ENCODE peak calls at places on chromosome 9, in six cellular contexts. One of them, this sample, is unnamed.

GRCh38 chr9:137797206-137798120 is 80.1 kb upstream of the CACNA1B start:
- DNase-seq in tibial nerve: no peak
- DNase-seq in A549: no peak
- DNase-seq in transverse colon: no peak
- DNase-seq in adrenal gland: no peak
- DNase-seq in GM23338: no peak
- DNase-seq in this sample: no peak

GRCh38 chr9:129316281-129317030 is 138.4 kb upstream of the IER5L start:
- DNase-seq in adrenal gland: no peak
- DNase-seq in GM23338: no peak
- DNase-seq in tibial nerve: peak; percentile 11
- DNase-seq in A549: no peak
- DNase-seq in transverse colon: no peak
- DNase-seq in this sample: peak; percentile 28

GRCh38 chr9:119227422-119227821 is 141.8 kb downstream of the BRINP1 start:
- DNase-seq in transverse colon: no peak
- DNase-seq in A549: no peak
- DNase-seq in GM23338: no peak
- DNase-seq in adrenal gland: no peak
- DNase-seq in tibial nerve: no peak
- DNase-seq in this sample: no peak

GRCh38 chr9:98865284-98865683 is 57.8 kb downstream of the GALNT12 start:
- DNase-seq in adrenal gland: no peak
- DNase-seq in tibial nerve: no peak
- DNase-seq in A549: no peak
- DNase-seq in GM23338: no peak
- DNase-seq in transverse colon: no peak
- DNase-seq in this sample: no peak

GRCh38 chr9:35490155-35490909 is 421 bp downstream of the RUSC2 start:
- DNase-seq in A549: no peak
- DNase-seq in adrenal gland: peak; percentile 39
- DNase-seq in transverse colon: peak; percentile 8
- DNase-seq in GM23338: peak; percentile 60
- DNase-seq in tibial nerve: no peak
- DNase-seq in this sample: peak; percentile 35

GRCh38 chr9:107437716-107438115 is 51.9 kb downstream of the KLF4 start:
- DNase-seq in A549: no peak
- DNase-seq in tibial nerve: no peak
- DNase-seq in adrenal gland: no peak
- DNase-seq in transverse colon: no peak
- DNase-seq in GM23338: peak; percentile 36
- DNase-seq in this sample: no peak

GRCh38 chr9:129597355-129598088 is 23.4 kb downstream of the C9orf50 start:
- DNase-seq in GM23338: peak; percentile 79
- DNase-seq in tibial nerve: no peak
- DNase-seq in adrenal gland: peak; percentile 85
- DNase-seq in A549: peak; percentile 78
- DNase-seq in transverse colon: peak; percentile 62
- DNase-seq in this sample: peak; percentile 70

GRCh38 chr9:79780559-79780958 is 208.8 kb downstream of the TLE4 start:
- DNase-seq in tibial nerve: no peak
- DNase-seq in adrenal gland: no peak
- DNase-seq in transverse colon: no peak
- DNase-seq in GM23338: no peak
- DNase-seq in A549: no peak
- DNase-seq in this sample: no peak

GRCh38 chr9:132596200-132596599 is 13.8 kb downstream of the BARHL1 start:
- DNase-seq in A549: no peak
- DNase-seq in adrenal gland: no peak
- DNase-seq in tibial nerve: no peak
- DNase-seq in transverse colon: no peak
- DNase-seq in GM23338: no peak
- DNase-seq in this sample: no peak

GRCh38 chr9:108761530-108762347 is 94.0 kb downstream of the ACTL7B start:
- DNase-seq in GM23338: peak; percentile 79
- DNase-seq in transverse colon: peak; percentile 61
- DNase-seq in tibial nerve: peak; percentile 42
- DNase-seq in adrenal gland: peak; percentile 50
- DNase-seq in A549: peak; percentile 50
- DNase-seq in this sample: peak; percentile 41

GRCh38 chr9:74742792-74743389 is 144.8 kb downstream of the TRPM6 start:
- DNase-seq in GM23338: peak; percentile 66
- DNase-seq in tibial nerve: no peak
- DNase-seq in adrenal gland: no peak
- DNase-seq in transverse colon: peak; percentile 14
- DNase-seq in A549: peak; percentile 33
- DNase-seq in this sample: no peak

GRCh38 chr9:27338527-27338903 is 41.6 kb upstream of the EQTN start:
- DNase-seq in A549: no peak
- DNase-seq in GM23338: no peak
- DNase-seq in transverse colon: no peak
- DNase-seq in tibial nerve: no peak
- DNase-seq in adrenal gland: no peak
- DNase-seq in this sample: no peak

GRCh38 chr9:7045361-7045760 is 287.6 kb downstream of the KDM4C start:
- DNase-seq in transverse colon: no peak
- DNase-seq in tibial nerve: no peak
- DNase-seq in GM23338: no peak
- DNase-seq in adrenal gland: no peak
- DNase-seq in A549: no peak
- DNase-seq in this sample: no peak

GRCh38 chr9:115981011-115981410 is 172.6 kb upstream of the PAPPA start:
- DNase-seq in A549: no peak
- DNase-seq in adrenal gland: no peak
- DNase-seq in GM23338: peak; percentile 7
- DNase-seq in tibial nerve: no peak
- DNase-seq in transverse colon: no peak
- DNase-seq in this sample: no peak

GRCh38 chr9:38183994-38184568 is 115.1 kb upstream of the SHB start:
- DNase-seq in GM23338: peak; percentile 52
- DNase-seq in transverse colon: no peak
- DNase-seq in adrenal gland: no peak
- DNase-seq in A549: no peak
- DNase-seq in tibial nerve: no peak
- DNase-seq in this sample: no peak

GRCh38 chr9:74865177-74865576 is 22.5 kb downstream of the TRPM6 start:
- DNase-seq in tibial nerve: no peak
- DNase-seq in A549: no peak
- DNase-seq in GM23338: no peak
- DNase-seq in adrenal gland: no peak
- DNase-seq in transverse colon: no peak
- DNase-seq in this sample: no peak

GRCh38 chr9:106784076-106784475 is 78.9 kb upstream of the ZNF462 start:
- DNase-seq in GM23338: no peak
- DNase-seq in A549: no peak
- DNase-seq in adrenal gland: no peak
- DNase-seq in transverse colon: no peak
- DNase-seq in tibial nerve: no peak
- DNase-seq in this sample: no peak

GRCh38 chr9:4558599-4558998 is 68.3 kb downstream of the SLC1A1 start:
- DNase-seq in transverse colon: no peak
- DNase-seq in A549: no peak
- DNase-seq in GM23338: no peak
- DNase-seq in adrenal gland: no peak
- DNase-seq in tibial nerve: no peak
- DNase-seq in this sample: no peak

GRCh38 chr9:111096051-111096450 is 57.8 kb upstream of the LPAR1 start:
- DNase-seq in adrenal gland: no peak
- DNase-seq in tibial nerve: no peak
- DNase-seq in transverse colon: no peak
- DNase-seq in A549: no peak
- DNase-seq in GM23338: peak; percentile 74
- DNase-seq in this sample: no peak

GRCh38 chr9:129889936-129890717 is 54.9 kb downstream of the USP20 start:
- DNase-seq in tibial nerve: no peak
- DNase-seq in A549: no peak
- DNase-seq in GM23338: peak; percentile 94
- DNase-seq in adrenal gland: no peak
- DNase-seq in transverse colon: peak; percentile 69
- DNase-seq in this sample: peak; percentile 85

GRCh38 chr9:135805422-135806022 is 101.8 kb downstream of the CAMSAP1 start:
- DNase-seq in A549: no peak
- DNase-seq in tibial nerve: no peak
- DNase-seq in transverse colon: no peak
- DNase-seq in adrenal gland: no peak
- DNase-seq in GM23338: no peak
- DNase-seq in this sample: no peak

GRCh38 chr9:88536951-88537742 is 2.2 kb downstream of the NXNL2 start:
- DNase-seq in transverse colon: no peak
- DNase-seq in tibial nerve: no peak
- DNase-seq in A549: peak; percentile 29
- DNase-seq in adrenal gland: no peak
- DNase-seq in GM23338: no peak
- DNase-seq in this sample: no peak

GRCh38 chr9:98691890-98692289 is 16.8 kb downstream of the GABBR2 start:
- DNase-seq in tibial nerve: no peak
- DNase-seq in A549: no peak
- DNase-seq in adrenal gland: no peak
- DNase-seq in GM23338: no peak
- DNase-seq in transverse colon: no peak
- DNase-seq in this sample: no peak

GRCh38 chr9:23746317-23746716 is 79.7 kb downstream of the ELAVL2 start:
- DNase-seq in A549: no peak
- DNase-seq in transverse colon: no peak
- DNase-seq in GM23338: no peak
- DNase-seq in adrenal gland: no peak
- DNase-seq in tibial nerve: no peak
- DNase-seq in this sample: no peak

GRCh38 chr9:122900791-122901190 is 4.4 kb downstream of the RC3H2 start:
- DNase-seq in GM23338: no peak
- DNase-seq in tibial nerve: no peak
- DNase-seq in transverse colon: no peak
- DNase-seq in A549: no peak
- DNase-seq in adrenal gland: no peak
- DNase-seq in this sample: no peak

DNA sequence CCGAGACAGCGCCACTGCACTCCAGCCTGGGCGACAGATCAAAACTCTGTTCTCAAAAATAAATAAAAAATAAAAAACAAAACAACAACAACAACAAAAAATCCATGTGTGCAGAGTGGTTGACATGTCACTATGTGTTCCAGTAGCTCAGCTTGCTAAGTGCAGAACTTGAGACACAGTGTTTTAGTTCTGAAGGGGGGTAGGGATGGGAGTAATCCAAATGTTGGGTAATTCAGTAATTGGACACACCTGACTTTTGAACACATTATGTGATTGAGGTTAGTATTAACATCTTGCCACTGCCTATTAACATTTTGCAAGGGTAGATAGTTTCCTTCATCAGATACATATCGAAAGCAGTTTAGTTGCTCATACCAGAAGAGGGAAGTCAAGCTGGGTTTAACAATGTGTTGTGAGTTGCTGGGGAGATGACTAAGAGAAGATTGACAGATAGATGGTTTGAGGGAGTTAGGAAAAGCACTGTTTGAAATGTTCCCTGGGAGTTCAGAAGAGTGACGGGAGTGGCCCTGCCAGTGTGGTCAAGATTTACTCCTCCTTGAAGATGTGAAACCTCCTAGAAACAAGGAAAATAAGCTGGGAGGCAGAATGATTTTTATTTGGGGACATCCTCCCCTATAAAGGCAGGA is 928 bp downstream of the HACD4 start:
- DNase-seq in transverse colon: no peak
- DNase-seq in GM23338: peak; percentile 39
- DNase-seq in adrenal gland: no peak
- DNase-seq in tibial nerve: no peak
- DNase-seq in A549: peak; percentile 12
- DNase-seq in this sample: no peak
- H3K27ac ChIP-seq in transverse colon: peak overlapping the region; percentile 84
- H3K27ac ChIP-seq in GM23338: peak overlapping the region; percentile 47
- H3K27ac ChIP-seq in adrenal gland: peak overlapping the region; percentile 72
- H3K27ac ChIP-seq in tibial nerve: no peak overlapping the region
- H3K27ac ChIP-seq in A549: no peak overlapping the region
- H3K27ac ChIP-seq in this sample: peak overlapping the region; percentile 84

GRCh38 chr9:21680590-21680989 is 121.8 kb upstream of the MTAP start:
- DNase-seq in tibial nerve: no peak
- DNase-seq in transverse colon: no peak
- DNase-seq in adrenal gland: no peak
- DNase-seq in GM23338: no peak
- DNase-seq in A549: peak; percentile 59
- DNase-seq in this sample: no peak
- H3K4me1 ChIP-seq in tibial nerve: no peaks in the 10 kb centered on the region
- H3K4me1 ChIP-seq in transverse colon: no peaks in the 10 kb centered on the region
- H3K4me1 ChIP-seq in adrenal gland: no peaks in the 10 kb centered on the region
- H3K4me1 ChIP-seq in GM23338: no peaks in the 10 kb centered on the region
- H3K4me1 ChIP-seq in A549: peaks cover 92% of the 10 kb centered on the region
- H3K4me1 ChIP-seq in this sample: no peaks in the 10 kb centered on the region

DNA sequence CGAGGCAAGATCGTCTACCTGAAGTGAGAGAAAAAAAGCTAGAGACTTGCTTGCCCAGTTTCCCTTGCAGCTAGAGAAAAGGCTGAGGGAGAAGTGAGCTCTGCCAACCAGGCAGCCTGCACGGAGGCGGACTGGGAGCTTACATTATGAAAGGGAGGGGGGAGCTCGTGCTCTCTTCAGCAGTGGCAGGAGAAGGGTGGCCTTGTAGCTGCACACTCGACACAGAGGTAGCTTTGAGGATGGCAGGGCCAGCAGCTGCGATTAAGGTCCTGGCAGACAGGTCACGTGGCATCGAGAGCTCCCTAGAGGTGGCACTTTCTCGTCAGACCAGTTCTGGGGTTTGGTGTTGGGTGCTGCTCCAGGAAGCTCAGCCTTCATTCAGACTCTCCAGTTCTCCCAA is 26.7 kb downstream of the APBA1 start:
- DNase-seq in GM23338: peak; percentile 24
- DNase-seq in transverse colon: peak; percentile 56
- DNase-seq in adrenal gland: peak; percentile 15
- DNase-seq in tibial nerve: no peak
- DNase-seq in A549: no peak
- DNase-seq in this sample: peak; percentile 77
- TF ChIP-seq CTCF in GM23338: no peak
- TF ChIP-seq CTCF in transverse colon: no peak
- TF ChIP-seq CTCF in adrenal gland: no peak
- TF ChIP-seq CTCF in tibial nerve: no peak
- TF ChIP-seq CTCF in A549: no peak
- TF ChIP-seq CTCF in this sample: no peak

DNA sequence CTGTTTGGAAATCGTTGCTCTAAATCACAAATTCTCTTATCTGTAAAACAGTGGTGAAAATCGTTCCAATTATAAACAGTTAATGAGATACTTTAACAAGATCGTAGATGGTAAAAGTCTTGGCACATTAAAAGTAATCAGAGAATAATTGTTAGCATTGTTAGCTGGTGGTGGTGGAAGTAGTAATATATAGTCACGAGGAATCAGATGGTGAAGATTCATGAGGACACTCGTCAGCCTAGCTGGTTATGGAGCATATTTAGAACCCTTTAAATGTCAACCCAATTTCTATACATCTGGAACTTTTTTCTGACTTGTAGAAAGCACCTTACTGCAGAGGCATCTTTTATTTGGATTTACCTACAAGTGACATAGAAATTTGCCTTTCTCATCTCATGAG is 190.8 kb downstream of the TLE1 start:
- DNase-seq in tibial nerve: no peak
- DNase-seq in transverse colon: no peak
- DNase-seq in GM23338: no peak
- DNase-seq in adrenal gland: no peak
- DNase-seq in A549: no peak
- DNase-seq in this sample: no peak
- H3K27ac ChIP-seq in tibial nerve: no peak overlapping the region
- H3K27ac ChIP-seq in transverse colon: peak overlapping the region; percentile 44
- H3K27ac ChIP-seq in GM23338: no peak overlapping the region
- H3K27ac ChIP-seq in adrenal gland: no peak overlapping the region
- H3K27ac ChIP-seq in A549: no peak overlapping the region
- H3K27ac ChIP-seq in this sample: no peak overlapping the region